ENCODE peak calls at places on chromosomes 7 and 10, in five cellular contexts. G is Panc1, U is HepG2, P is HCT116, O is spleen. C is an unnamed sample.

GRCh38 chr7:155378959-155379871 is 78.7 kb upstream of the EN2 start:
- DNase-seq in G (no peak), U (no peak), P (no peak), O (no peak), C (no peak)

GRCh38 chr7:135239263-135239662 is 5.6 kb downstream of the STRA8 start:
- DNase-seq in G (no peak), U (no peak), P (no peak), O (no peak), C (no peak)

GRCh38 chr7:50470250-50471163 is 20.4 kb upstream of the FIGNL1 start:
- DNase-seq in G (no peak), U (no peak), P (no peak), O (peak; percentile 65), C (no peak)

GRCh38 chr7:48421357-48421756 is 250.1 kb downstream of the ABCA13 start:
- DNase-seq in G (no peak), U (no peak), P (no peak), O (no peak), C (no peak)

GRCh38 chr7:27217951-27218350 is 18.1 kb upstream of the HOXA13 start:
- DNase-seq in G (no peak), U (no peak), P (no peak), O (no peak), C (no peak)

GRCh38 chr7:98619450-98620321 is 2.6 kb downstream of the NPTX2 start:
- DNase-seq in G (no peak), U (peak; percentile 69), P (no peak), O (no peak), C (no peak)

GRCh38 chr10:76939862-76940495 is 697.6 kb downstream of the KCNMA1 start:
- DNase-seq in G (no peak), U (no peak), P (no peak), O (no peak), C (no peak)

GRCh38 chr7:22864301-22864700 is 41.7 kb upstream of the TOMM7 start:
- DNase-seq in G (no peak), U (no peak), P (no peak), O (no peak), C (no peak)

GRCh38 chr10:131852161-131852822 is 48.5 kb upstream of the PPP2R2D start:
- DNase-seq in G (no peak), U (no peak), P (no peak), O (peak; percentile 61), C (peak; percentile 64)

GRCh38 chr7:2923886-2924574 is 79.9 kb upstream of the GNA12 start:
- DNase-seq in G (no peak), U (no peak), P (no peak), O (peak; percentile 44), C (peak; percentile 56)

GRCh38 chr7:45239486-45239885 is 81.9 kb downstream of the RAMP3 start:
- DNase-seq in G (no peak), U (no peak), P (no peak), O (no peak), C (no peak)

GRCh38 chr7:16697507-16698199 is 51.7 kb downstream of the BZW2 start:
- DNase-seq in G (no peak), U (no peak), P (no peak), O (no peak), C (no peak)

GRCh38 chr10:128245026-128245425 is 118.8 kb upstream of the MKI67 start:
- DNase-seq in G (no peak), U (no peak), P (no peak), O (no peak), C (no peak)

GRCh38 chr7:85065888-85066485 is 120.9 kb downstream of the SEMA3D start:
- DNase-seq in G (no peak), U (no peak), P (no peak), O (no peak), C (no peak)

GRCh38 chr7:56046728-56047445 is 4.4 kb downstream of the PSPH start:
- DNase-seq in G (no peak), U (peak; percentile 35), P (no peak), O (no peak), C (no peak)

GRCh38 chr10:29621161-29621560 is 13.6 kb downstream of the SVIL start:
- DNase-seq in G (no peak), U (peak; percentile 47), P (no peak), O (no peak), C (peak; percentile 80)

GRCh38 chr7:51619880-51620279 is 303.3 kb upstream of the COBL start:
- DNase-seq in G (no peak), U (no peak), P (no peak), O (no peak), C (no peak)

GRCh38 chr10:767211-767610 is 77.7 kb upstream of the DIP2C start:
- DNase-seq in G (no peak), U (no peak), P (no peak), O (no peak), C (no peak)

GRCh38 chr10:132192991-132193670 is 6.4 kb downstream of the DPYSL4 start:
- DNase-seq in G (no peak), U (no peak), P (no peak), O (peak; percentile 36), C (peak; percentile 27)

GRCh38 chr10:113780681-113781250 is 29.3 kb downstream of the PLEKHS1 start:
- DNase-seq in G (no peak), U (no peak), P (no peak), O (no peak), C (no peak)

GRCh38 chr10:78851652-78852051 is 217.1 kb upstream of the ZMIZ1 start:
- DNase-seq in G (no peak), U (no peak), P (no peak), O (no peak), C (no peak)

GRCh38 chr10:95533590-95533989 is 27.6 kb downstream of the SORBS1 start:
- DNase-seq in G (no peak), U (no peak), P (no peak), O (no peak), C (no peak)

GRCh38 chr10:59331661-59332060 is 30.7 kb downstream of the FAM13C start:
- DNase-seq in G (no peak), U (no peak), P (no peak), O (no peak), C (no peak)

GRCh38 chr7:127477285-127478039 is 85.0 kb upstream of the ZNF800 start:
- DNase-seq in G (no peak), U (no peak), P (no peak), O (no peak), C (no peak)

GRCh38 chr10:95809370-95810197 is 53.6 kb downstream of the ENTPD1 start:
- DNase-seq in G (no peak), U (no peak), P (no peak), O (no peak), C (no peak)

GRCh38 chr10:133225707-133226191 is 4.3 kb upstream of the UTF1 start:
- DNase-seq in G (no peak), U (no peak), P (no peak), O (no peak), C (no peak)

GRCh38 chr10:60964257-60965235 is 20.6 kb upstream of the RHOBTB1 start:
- DNase-seq in G (peak; percentile 78), U (peak; percentile 63), P (peak; percentile 73), O (peak; percentile 71), C (peak; percentile 86)

GRCh38 chr7:7504910-7505704 is 30.6 kb downstream of the COL28A1 start:
- DNase-seq in G (no peak), U (no peak), P (no peak), O (no peak), C (no peak)

GRCh38 chr10:15278786-15279185 is 92.3 kb downstream of the FAM171A1 start:
- DNase-seq in G (no peak), U (no peak), P (no peak), O (no peak), C (no peak)

GRCh38 chr10:110336111-110336721 is 31.5 kb upstream of the SMNDC1 start:
- DNase-seq in G (no peak), U (no peak), P (no peak), O (no peak), C (no peak)
- TF ChIP-seq POLR2AphosphoS5 in G (no peak), U (no peak), P (no peak), O (no peak), C (no peak)

GRCh38 chr7:11473220-11473619 is 358.8 kb downstream of the THSD7A start:
- DNase-seq in G (no peak), U (no peak), P (no peak), O (no peak), C (no peak)
- H3K27ac ChIP-seq in G (no peak overlapping the region), U (no peak overlapping the region), P (no peak overlapping the region), O (no peak overlapping the region), C (no peak overlapping the region)

DNA sequence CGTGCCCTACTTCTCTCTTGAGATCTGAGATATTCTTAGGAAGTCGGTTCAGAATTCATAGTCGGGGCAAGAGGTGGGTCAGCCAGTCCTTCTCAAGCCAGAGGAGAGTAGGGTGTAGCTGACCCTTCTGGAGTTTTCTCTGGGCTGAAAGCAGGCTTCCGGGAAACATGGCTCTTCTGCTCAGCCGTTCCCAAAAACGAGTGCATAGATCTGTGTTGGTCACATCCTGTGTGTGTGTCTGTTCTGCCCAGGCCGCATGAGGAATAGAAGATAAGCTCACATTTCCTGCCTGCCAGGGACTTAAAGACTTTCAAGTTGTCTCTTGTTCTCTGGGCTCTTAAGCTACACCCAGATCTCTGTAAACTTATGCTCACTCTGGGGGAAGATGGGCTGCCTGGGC is 168.1 kb upstream of the ITGB1 start:
- DNase-seq in G (no peak), U (no peak), P (no peak), O (no peak), C (no peak)
- TF ChIP-seq POLR2AphosphoS5 in G (no peak), U (no peak), P (no peak), O (peak; percentile 59), C (no peak)

GRCh38 chr7:92404170-92404614 is 43.1 kb upstream of the GATAD1 start:
- DNase-seq in G (no peak), U (no peak), P (no peak), O (no peak), C (no peak)
- H3K27ac ChIP-seq in G (no peak overlapping the region), U (no peak overlapping the region), P (no peak overlapping the region), O (no peak overlapping the region), C (no peak overlapping the region)

GRCh38 chr10:44971935-44972792 is 6.4 kb downstream of the DEPP1 start:
- DNase-seq in G (no peak), U (no peak), P (no peak), O (peak; percentile 47), C (peak; percentile 61)
- TF ChIP-seq POLR2AphosphoS5 in G (no peak), U (no peak), P (no peak), O (no peak), C (no peak)

GRCh38 chr7:88318196-88318595 is 11.5 kb upstream of the STEAP4 start:
- DNase-seq in G (no peak), U (no peak), P (no peak), O (no peak), C (no peak)
- H3K27ac ChIP-seq in G (no peak overlapping the region), U (no peak overlapping the region), P (no peak overlapping the region), O (no peak overlapping the region), C (peak overlapping the region; percentile 51)